ENCODE peak calls at places on chromosomes 1 and 21, in five cellular contexts. Q is heart right ventricle, I is cardiac muscle cell, K is Calu3, M is lower lobe of right lung. R is an unnamed sample.

GRCh38 chr1:235573880-235574279 is 69.6 kb upstream of the B3GALNT2 start:
- DNase-seq in M (no peak), Q (no peak), I (no peak), K (no peak), R (no peak)

GRCh38 chr1:151131832-151132675 is 14.4 kb downstream of the SEMA6C start:
- DNase-seq in M (no peak), Q (peak; percentile 36), I (peak; percentile 52), K (peak; percentile 24), R (no peak)

GRCh38 chr1:191034126-191034525 is 556.5 kb upstream of the BRINP3 start:
- DNase-seq in M (no peak), Q (no peak), I (no peak), K (no peak), R (no peak)

GRCh38 chr1:209621329-209621728 is 30.9 kb downstream of the LAMB3 start:
- DNase-seq in Q (no peak), K (no peak), I (no peak), M (no peak), R (no peak)

GRCh38 chr1:88509369-88509768 is 174.7 kb upstream of the PKN2 start:
- DNase-seq in M (no peak), I (peak; percentile 10), Q (no peak), K (no peak), R (no peak)

GRCh38 chr21:20999567-21000169 is 1.5 kb downstream of the NCAM2 start:
- DNase-seq in Q (no peak), K (no peak), M (no peak), I (peak; percentile 63), R (no peak)

GRCh38 chr1:207259391-207259790 is 62.1 kb upstream of the CD55 start:
- DNase-seq in Q (no peak), K (peak; percentile 33), I (peak; percentile 64), M (no peak), R (no peak)

GRCh38 chr1:226645279-226645976 is 93.7 kb downstream of the ITPKB start:
- DNase-seq in Q (no peak), I (no peak), M (peak; percentile 38), K (no peak), R (no peak)

GRCh38 chr1:55064071-55064581 is 24.8 kb downstream of the PCSK9 start:
- DNase-seq in Q (no peak), K (no peak), M (no peak), I (peak; percentile 30), R (peak; percentile 30)

GRCh38 chr1:36908096-36908495 is 126.2 kb downstream of the GRIK3 start:
- DNase-seq in K (no peak), M (no peak), I (no peak), Q (no peak), R (no peak)

GRCh38 chr21:44756416-44757185 is 45.0 kb downstream of the UBE2G2 start:
- DNase-seq in I (no peak), Q (no peak), M (no peak), K (no peak), R (peak; percentile 13)

GRCh38 chr21:38404134-38404533 is 94.1 kb downstream of the ERG start:
- DNase-seq in K (no peak), Q (no peak), M (no peak), I (no peak), R (no peak)

GRCh38 chr1:44237721-44238457 is 24.6 kb downstream of the DMAP1 start:
- DNase-seq in M (peak; percentile 63), Q (no peak), I (peak; percentile 36), K (no peak), R (no peak)

GRCh38 chr1:223231011-223231572 is 88.0 kb upstream of the TLR5 start:
- DNase-seq in K (no peak), Q (no peak), M (no peak), I (no peak), R (no peak)

GRCh38 chr21:44710756-44711326 is 531 bp downstream of the TSPEAR start:
- DNase-seq in K (no peak), Q (no peak), I (no peak), M (no peak), R (no peak)

GRCh38 chr1:84505167-84506001 is 802 bp upstream of the SPATA1 start:
- DNase-seq in I (peak; percentile 78), Q (no peak), M (no peak), K (no peak), R (peak; percentile 48)

GRCh38 chr21:15688809-15689208 is 41.0 kb upstream of the USP25 start:
- DNase-seq in I (no peak), M (no peak), K (no peak), Q (no peak), R (no peak)

GRCh38 chr1:40308036-40308727 is 8.9 kb downstream of the COL9A2 start:
- DNase-seq in Q (peak; percentile 49), M (no peak), K (no peak), I (no peak), R (no peak)

GRCh38 chr1:243343970-243344749 is 88.3 kb downstream of the SDCCAG8 start:
- DNase-seq in M (no peak), K (peak; percentile 6), I (peak; percentile 61), Q (no peak), R (no peak)

GRCh38 chr1:88892146-88892877 is 945 bp upstream of the GTF2B start:
- DNase-seq in I (peak; percentile 67), M (no peak), Q (no peak), K (peak; percentile 64), R (no peak)

GRCh38 chr1:175174702-175175102 is 17.9 kb downstream of the KIAA0040 start:
- DNase-seq in K (no peak), I (no peak), M (no peak), Q (no peak), R (no peak)

GRCh38 chr1:173870252-173871075 is 2.3 kb downstream of the ZBTB37 start:
- DNase-seq in M (no peak), K (no peak), I (no peak), Q (no peak), R (no peak)

GRCh38 chr1:239386453-239387303 is at the start of gene CHRM3:
- DNase-seq in I (peak; percentile 24), Q (no peak), M (peak; percentile 79), K (peak; percentile 91), R (peak; percentile 46)

GRCh38 chr1:178684111-178684510 is 40.9 kb upstream of the RALGPS2 start:
- DNase-seq in I (peak; percentile 38), K (no peak), M (no peak), Q (no peak), R (no peak)

GRCh38 chr1:901108-901859 is 22.4 kb upstream of the SAMD11 start:
- DNase-seq in Q (no peak), M (no peak), K (no peak), I (no peak), R (no peak)

GRCh38 chr1:110134050-110134595 is 16.2 kb upstream of the SLC6A17 start:
- DNase-seq in I (no peak), K (no peak), M (no peak), Q (no peak), R (no peak)

GRCh38 chr1:179295356-179295755 is 1.8 kb downstream of the SOAT1 start:
- DNase-seq in Q (no peak), K (peak; percentile 32), I (no peak), M (no peak), R (no peak)

GRCh38 chr1:44485229-44485932 is 80.3 kb downstream of the RNF220 start:
- DNase-seq in K (no peak), M (no peak), Q (no peak), I (peak; percentile 91), R (peak; percentile 64)

GRCh38 chr1:15957221-15958090 is 18.4 kb downstream of the ZBTB17 start:
- DNase-seq in M (no peak), K (no peak), Q (no peak), I (no peak), R (peak; percentile 36)
- TF ChIP-seq CTCF in M (no peak), K (no peak), Q (no peak), I (peak; percentile 47), R (no peak)

GRCh38 chr1:205670143-205670431 is 10.2 kb downstream of the SLC45A3 start:
- DNase-seq in M (no peak), K (no peak), I (no peak), Q (no peak), R (no peak)

GRCh38 chr1:205670611-205671430 is 9.5 kb downstream of the SLC45A3 start:
- DNase-seq in M (no peak), I (no peak), K (no peak), Q (no peak), R (no peak)

GRCh38 chr1:205675247-205675646 is 5.1 kb downstream of the SLC45A3 start:
- DNase-seq in K (no peak), M (no peak), I (no peak), Q (no peak), R (no peak)

GRCh38 chr1:205672929-205673328 is 7.4 kb downstream of the SLC45A3 start:
- DNase-seq in I (no peak), K (no peak), Q (no peak), M (no peak), R (no peak)

DNA sequence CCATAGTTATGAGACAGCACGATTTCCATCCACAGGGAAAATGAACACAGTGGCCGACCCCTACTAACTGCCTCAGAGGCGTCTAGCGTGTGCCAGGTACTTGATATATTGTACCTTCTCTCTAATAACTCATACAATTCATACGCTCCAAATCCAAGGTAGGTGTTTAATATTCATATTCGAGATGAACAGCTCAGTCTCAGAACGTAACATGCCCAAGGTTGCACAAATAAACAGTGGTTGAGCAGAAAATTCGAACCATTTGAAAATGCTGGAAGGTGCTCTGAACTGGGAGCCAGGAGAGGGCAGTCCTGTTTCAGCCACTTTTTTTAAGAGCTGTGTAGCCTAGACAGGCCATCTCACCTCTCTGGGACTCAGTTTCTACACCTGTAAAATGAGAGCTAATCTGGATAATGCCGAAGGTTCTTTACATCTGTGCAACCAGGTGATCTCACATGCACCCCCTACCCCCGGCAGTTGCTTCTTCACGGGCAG is 7.9 kb downstream of the SLC45A3 start:
- DNase-seq in I (no peak), K (no peak), Q (no peak), M (no peak), R (no peak)
- TF ChIP-seq CTCF in I (no peak), K (no peak), Q (no peak), M (no peak), R (no peak)

GRCh38 chr1:153614906-153615305 is 1.2 kb downstream of the S100A14 start:
- DNase-seq in Q (no peak), I (no peak), M (no peak), K (no peak), R (no peak)

GRCh38 chr1:153612755-153613331 is at the start of gene S100A16:
- DNase-seq in Q (peak; percentile 80), K (peak; percentile 88), I (peak; percentile 75), M (peak; percentile 83), R (no peak)

GRCh38 chr1:153615406-153615805 is 719 bp downstream of the S100A14 start:
- DNase-seq in K (no peak), I (no peak), Q (no peak), M (no peak), R (no peak)

GRCh38 chr1:153613406-153613805 is 469 bp upstream of the S100A16 start:
- DNase-seq in M (no peak), I (no peak), K (no peak), Q (no peak), R (no peak)

GRCh38 chr1:153614189-153614900 is 1.4 kb upstream of the S100A16 start:
- DNase-seq in M (no peak), K (no peak), I (no peak), Q (no peak), R (no peak)
- TF ChIP-seq CTCF in M (no peak), K (no peak), I (peak; percentile 20), Q (no peak), R (no peak)

DNA sequence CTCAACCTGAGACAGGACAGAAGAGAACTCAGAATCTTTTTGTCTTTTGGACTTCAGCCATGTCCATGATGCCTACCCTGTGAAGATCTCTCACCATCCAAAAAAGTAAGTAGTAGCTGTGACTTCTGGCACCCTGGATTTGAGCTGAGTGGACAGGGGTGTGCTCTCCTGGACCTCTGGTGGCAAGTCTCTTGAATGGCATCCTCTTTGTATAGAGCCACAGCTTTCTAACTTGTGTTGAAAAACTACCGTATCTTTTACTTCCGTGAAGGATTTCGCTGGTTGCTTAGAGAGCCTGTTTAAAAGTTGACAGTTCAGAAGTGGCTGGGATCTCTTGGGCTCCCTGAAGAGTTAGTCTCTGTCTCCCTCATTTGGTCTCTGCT is 1.8 kb downstream of the MFN2 start:
- DNase-seq in I (no peak), M (no peak), K (peak; percentile 24), Q (no peak), R (no peak)
- TF ChIP-seq CTCF in I (no peak), M (peak; percentile 18), K (peak; percentile 19), Q (peak; percentile 46), R (peak; percentile 32)